ENCODE peak calls at places on chromosomes 13 and 19, in eight cellular contexts. A is OCI-LY7; L is Daoy; D is cerebellar nuclear complex; F is CD8-positive, alpha-beta memory T cell; S is EL; E is stimulated activated CD4-positive, alpha-beta T cell treated with anti-CD3 and anti-CD28 coated beads, TNF-alpha, amount 100 ng/mL, for 1 hour; U is A673. B is an unnamed sample.
A peak's percentile ranks its signal among the peaks of the same experiment; 100 is the strongest.

GRCh38 chr13:48533207-48533499 is 273 bp upstream of the RCBTB2 start:
- DNase-seq in S (no peak), A (no peak), L (no peak), E (peak; percentile 7), U (no peak), D (no peak), F (no peak), B (no peak)

GRCh38 chr13:104750377-104750776 is 1684.2 kb upstream of the SLC10A2 start:
- DNase-seq in D (no peak), U (no peak), F (no peak), S (peak; percentile 3), A (no peak), E (no peak), L (peak; percentile 13), B (no peak)

GRCh38 chr19:17671906-17672305 is 16.2 kb downstream of the UNC13A start:
- DNase-seq in E (no peak), S (peak; percentile 46), L (peak; percentile 67), F (no peak), D (peak; percentile 6), U (peak; percentile 56), A (peak; percentile 63), B (peak; percentile 60)

GRCh38 chr13:36133950-36134349 is 2.8 kb upstream of the DCLK1 start:
- DNase-seq in U (peak; percentile 68), F (no peak), L (no peak), E (no peak), D (no peak), S (no peak), A (no peak), B (no peak)

GRCh38 chr19:41795031-41795461 is 1.3 kb upstream of the CEACAM3 start:
- DNase-seq in U (peak; percentile 81), D (no peak), L (peak; percentile 60), F (peak; percentile 36), S (peak; percentile 39), E (no peak), A (peak; percentile 73), B (peak; percentile 80)

GRCh38 chr19:58279042-58279924 is 528 bp downstream of the ZNF8 start:
- DNase-seq in E (no peak), U (peak; percentile 65), S (peak; percentile 75), D (peak; percentile 10), L (peak; percentile 75), F (peak; percentile 35), A (peak; percentile 35), B (peak; percentile 78)

GRCh38 chr19:13597625-13598024 is 91.3 kb upstream of the CACNA1A start:
- DNase-seq in L (peak; percentile 73), D (no peak), S (peak; percentile 73), F (peak; percentile 32), A (peak; percentile 74), U (peak; percentile 82), E (peak; percentile 12), B (peak; percentile 87)

GRCh38 chr19:8468761-8469458 is 24.1 kb downstream of the HNRNPM start:
- DNase-seq in F (no peak), L (no peak), S (peak; percentile 31), E (no peak), U (no peak), D (no peak), A (no peak), B (no peak)

GRCh38 chr19:45630463-45630862 is 8.7 kb downstream of the EML2 start:
- DNase-seq in S (peak; percentile 97), U (peak; percentile 91), A (no peak), L (peak; percentile 86), E (no peak), D (no peak), F (no peak), B (no peak)

GRCh38 chr19:50549059-50549926 is 18.9 kb downstream of the LRRC4B start:
- DNase-seq in U (no peak), A (no peak), E (no peak), D (no peak), F (no peak), S (no peak), L (no peak), B (no peak)

GRCh38 chr13:50646070-50646469 is 197.4 kb downstream of the DLEU7 start:
- DNase-seq in U (no peak), S (peak; percentile 55), D (no peak), E (no peak), L (peak; percentile 13), A (no peak), F (no peak), B (no peak)

GRCh38 chr19:342801-343421 is 1.7 kb downstream of the MIER2 start:
- DNase-seq in F (no peak), E (no peak), A (no peak), S (peak; percentile 94), D (no peak), U (no peak), L (peak; percentile 95), B (no peak)

GRCh38 chr13:38262211-38262610 is 87.4 kb upstream of the UFM1 start:
- DNase-seq in U (peak; percentile 82), L (no peak), A (no peak), S (peak; percentile 13), E (no peak), D (no peak), F (no peak), B (no peak)

GRCh38 chr13:102805680-102806079 is 6.8 kb downstream of the BIVM start:
- DNase-seq in A (no peak), U (no peak), E (no peak), D (no peak), L (no peak), F (no peak), S (no peak), B (no peak)

GRCh38 chr13:99905814-99906213 is 65.8 kb downstream of the ZIC5 start:
- DNase-seq in A (no peak), S (no peak), L (no peak), F (no peak), U (no peak), E (no peak), D (no peak), B (no peak)

GRCh38 chr13:97148894-97149293 is 73.2 kb upstream of the MBNL2 start:
- DNase-seq in E (no peak), L (no peak), D (no peak), F (no peak), S (no peak), U (no peak), A (no peak), B (no peak)

GRCh38 chr13:108195861-108196260 is 19.5 kb downstream of the LIG4 start:
- DNase-seq in U (no peak), S (no peak), A (no peak), F (no peak), E (no peak), D (no peak), L (no peak), B (no peak)

GRCh38 chr13:37047032-37047431 is 12.5 kb downstream of the SUPT20H start:
- DNase-seq in U (no peak), S (no peak), E (no peak), F (no peak), D (no peak), A (no peak), L (no peak), B (no peak)

GRCh38 chr19:3463039-3463958 is 17.0 kb downstream of the SMIM24 start:
- DNase-seq in D (no peak), E (no peak), L (no peak), U (no peak), A (no peak), S (no peak), F (no peak), B (no peak)

GRCh38 chr19:4329858-4330257 is 8.8 kb downstream of the STAP2 start:
- DNase-seq in A (no peak), F (no peak), D (no peak), U (no peak), S (no peak), E (no peak), L (no peak), B (no peak)

GRCh38 chr19:8004723-8005513 is 523 bp downstream of the ELAVL1 start:
- DNase-seq in F (peak; percentile 10), L (no peak), E (no peak), S (peak; percentile 22), A (peak; percentile 44), U (peak; percentile 30), D (no peak), B (peak; percentile 10)

GRCh38 chr13:33205804-33206221 is 79.7 kb downstream of the STARD13 start:
- DNase-seq in L (no peak), S (no peak), E (no peak), U (peak; percentile 90), A (no peak), F (no peak), D (no peak), B (peak; percentile 15)

GRCh38 chr19:57949296-57949695 is 1.8 kb upstream of the ZNF256 start:
- DNase-seq in D (no peak), L (no peak), E (no peak), S (no peak), F (no peak), A (no peak), U (no peak), B (no peak)

GRCh38 chr13:23883255-23883654 is 5.9 kb downstream of the MIPEP start:
- DNase-seq in F (no peak), L (no peak), S (no peak), A (no peak), D (no peak), E (no peak), U (no peak), B (no peak)